ENCODE peak calls at places on chromosome X, in four cellular contexts. H, Y, P and V are unnamed samples.

GRCh38 chrX:48894891-48895290 is 2.7 kb downstream of the TIMM17B start:
- DNase-seq in H (no peak), Y (no peak), P (no peak), V (no peak)

GRCh38 chrX:13651150-13651549 is 1.8 kb upstream of the TCEANC start:
- DNase-seq in H (no peak), Y (no peak), P (no peak), V (no peak)

GRCh38 chrX:105117621-105118020 is 102.9 kb downstream of the TEX13A start:
- DNase-seq in H (no peak), Y (no peak), P (no peak), V (no peak)

GRCh38 chrX:10175317-10175871 is 18.6 kb downstream of the CLCN4 start:
- DNase-seq in H (no peak), Y (no peak), P (no peak), V (no peak)

GRCh38 chrX:45811307-45811706 is 610.6 kb upstream of the DIPK2B start:
- DNase-seq in H (no peak), Y (no peak), P (no peak), V (no peak)

GRCh38 chrX:40908857-40909475 is 173.6 kb upstream of the MED14 start:
- DNase-seq in H (no peak), Y (no peak), P (no peak), V (peak)

GRCh38 chrX:118049713-118050112 is 66.9 kb downstream of the KLHL13 start:
- DNase-seq in H (no peak), Y (no peak), P (no peak), V (no peak)

GRCh38 chrX:149715468-149715867 is 3.6 kb downstream of the MAGEA11 start:
- DNase-seq in H (peak), Y (no peak), P (no peak), V (no peak)

GRCh38 chrX:40827331-40827730 is 92.0 kb upstream of the MED14 start:
- DNase-seq in H (no peak), Y (no peak), P (no peak), V (no peak)

GRCh38 chrX:41153453-41153852 is 68.2 kb downstream of the USP9X start:
- DNase-seq in H (no peak), Y (no peak), P (no peak), V (no peak)

GRCh38 chrX:67317725-67318124 is 226.1 kb upstream of the AR start:
- DNase-seq in H (no peak), Y (no peak), P (no peak), V (no peak)

GRCh38 chrX:108420481-108420880 is 17.7 kb downstream of the COL4A6 start:
- DNase-seq in H (no peak), Y (no peak), P (no peak), V (no peak)

GRCh38 chrX:109218761-109219160 is 263.1 kb downstream of the GUCY2F start:
- DNase-seq in H (no peak), Y (no peak), P (no peak), V (no peak)

DNA sequence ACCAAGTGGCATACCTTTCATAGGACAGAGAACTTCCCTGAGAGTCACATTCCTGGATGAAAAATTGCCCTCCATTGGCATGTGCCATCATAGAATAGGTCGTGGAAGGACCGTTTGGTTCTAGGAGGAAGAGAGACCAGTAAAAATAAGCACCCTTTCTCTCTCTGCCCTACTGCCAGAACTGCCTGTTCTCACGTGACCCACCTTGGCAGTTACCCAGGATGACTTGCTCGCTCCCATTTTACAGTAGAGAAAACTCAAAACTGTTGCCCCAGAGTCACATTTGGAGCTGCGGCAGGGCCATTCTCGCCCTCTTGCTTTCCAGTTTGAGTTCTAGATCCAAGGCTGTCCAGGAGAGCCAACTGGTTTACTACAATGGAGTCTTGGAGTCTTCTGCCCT is 1.1 kb upstream of the NLGN3 start:
- DNase-seq in H (no peak), Y (no peak), P (no peak), V (no peak)
- TF ChIP-seq EGR1 in H (no peak), Y (no peak), P (no peak), V (no peak)

DNA sequence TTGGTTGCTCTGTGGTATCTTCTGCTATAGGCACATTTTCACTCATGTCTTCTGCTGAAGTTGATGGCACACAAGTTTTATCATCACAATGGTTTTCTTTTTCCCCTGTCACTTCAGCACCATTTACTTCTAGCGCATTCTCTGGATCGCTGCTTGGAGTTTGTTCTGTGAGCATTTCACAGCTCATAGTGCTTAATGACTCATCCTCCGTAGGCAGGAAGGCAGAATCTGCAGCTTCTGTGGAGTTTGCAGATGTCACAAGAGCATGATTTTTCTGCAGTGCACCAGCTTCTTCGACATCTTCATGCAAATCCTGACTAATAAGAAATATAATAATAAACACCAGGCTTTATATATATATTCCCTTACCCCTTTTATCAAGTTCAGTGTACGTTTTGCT is 83.6 kb downstream of the CHM start:
- DNase-seq in H (no peak), Y (no peak), P (no peak), V (no peak)
- TF ChIP-seq EGR1 in H (no peak), Y (no peak), P (no peak), V (no peak)

GRCh38 chrX:2346158-2346557 is 154.6 kb downstream of the DHRSX start:
- DNase-seq in H (no peak), Y (no peak), P (no peak), V (no peak)

GRCh38 chrX:2345562-2345961 is 155.2 kb downstream of the DHRSX start:
- DNase-seq in H (no peak), Y (no peak), P (no peak), V (no peak)

GRCh38 chrX:2348225-2348624 is 152.6 kb downstream of the DHRSX start:
- DNase-seq in H (no peak), Y (no peak), P (no peak), V (no peak)

GRCh38 chrX:2351999-2352995 is 148.5 kb downstream of the DHRSX start:
- DNase-seq in H (no peak), Y (peak), P (no peak), V (no peak)

GRCh38 chrX:2351321-2351720 is 149.5 kb downstream of the DHRSX start:
- DNase-seq in H (no peak), Y (no peak), P (no peak), V (no peak)
- TF ChIP-seq EGR1 in H (no peak), Y (no peak), P (no peak), V (no peak)

DNA sequence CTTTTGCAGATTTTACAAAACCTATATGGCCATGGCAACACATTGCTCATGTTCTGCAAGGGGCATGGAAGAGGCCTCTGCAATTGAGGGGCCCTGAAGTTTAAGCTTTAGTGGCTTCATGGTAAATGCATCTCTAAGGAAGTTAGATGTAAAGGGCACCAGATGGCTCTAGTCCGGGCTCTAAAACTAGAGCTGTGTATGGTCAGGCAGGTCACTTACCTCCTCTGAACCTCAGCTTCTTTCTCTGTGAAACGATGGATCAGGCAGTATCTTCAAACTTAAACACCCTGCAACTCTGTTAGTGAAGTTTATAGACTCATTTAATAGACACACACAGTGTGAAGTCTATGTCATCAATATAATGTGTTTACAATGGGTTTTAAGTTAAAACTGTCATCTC is 10.0 kb downstream of the MAGEB17 start:
- DNase-seq in H (no peak), Y (no peak), P (no peak), V (no peak)
- TF ChIP-seq EGR1 in H (no peak), Y (no peak), P (no peak), V (no peak)

GRCh38 chrX:39619182-39620009 is 478.4 kb downstream of the BCOR start:
- DNase-seq in H (no peak), Y (peak), P (no peak), V (no peak)
- TF ChIP-seq EGR1 in H (no peak), Y (no peak), P (no peak), V (no peak)